ENCODE peak calls at places on chromosomes 6 and 20, in eight cellular contexts. S is CD8-positive, alpha-beta memory T cell; T is left lung; E is thyroid gland; X is HCT116; Y is testis; D is HepG2; Z is uterus. P is an unnamed sample. For H3K9me3 and H3K4me1, the result is how much of the 10 kb centered on the place peaks cover.

GRCh38 chr20:17430515-17430914 is 100.7 kb downstream of the BFSP1 start:
- DNase-seq in S (no peak), T (no peak), E (no peak), X (no peak), Y (no peak), D (no peak), Z (no peak), P (no peak)

GRCh38 chr20:42646250-42646649 is 543.5 kb downstream of the PTPRT start:
- DNase-seq in S (no peak), T (no peak), E (no peak), X (no peak), Y (no peak), D (no peak), Z (no peak), P (no peak)

GRCh38 chr6:149060985-149061760 is 256.3 kb upstream of the TAB2 start:
- DNase-seq in S (no peak), T (no peak), E (no peak), X (no peak), Y (no peak), D (peak), Z (no peak), P (no peak)

GRCh38 chr6:123806561-123806960 is 2.9 kb downstream of the NKAIN2 start:
- DNase-seq in S (no peak), T (no peak), E (no peak), X (no peak), Y (no peak), D (no peak), Z (no peak), P (no peak)

GRCh38 chr6:43021270-43022047 is at the start of gene RRP36:
- DNase-seq in S (peak), T (peak), E (peak), X (no peak), Y (peak), D (peak), Z (peak), P (peak)

GRCh38 chr6:36852481-36853147 is 13.4 kb upstream of the CPNE5 start:
- DNase-seq in S (no peak), T (no peak), E (no peak), X (no peak), Y (no peak), D (peak), Z (no peak), P (no peak)

GRCh38 chr6:35168461-35168861 is 27.3 kb upstream of the TCP11 start:
- DNase-seq in S (no peak), T (no peak), E (peak), X (no peak), Y (no peak), D (no peak), Z (no peak), P (no peak)

GRCh38 chr6:30325150-30325872 is 1.4 kb upstream of the TRIM39 start:
- DNase-seq in S (no peak), T (peak), E (peak), X (no peak), Y (peak), D (peak), Z (no peak), P (peak)

GRCh38 chr6:130018830-130019795 is 732 bp downstream of the L3MBTL3 start:
- DNase-seq in S (peak), T (peak), E (peak), X (no peak), Y (peak), D (no peak), Z (peak), P (peak)

GRCh38 chr6:12286381-12287132 is 3.6 kb upstream of the EDN1 start:
- DNase-seq in S (no peak), T (no peak), E (no peak), X (no peak), Y (peak), D (no peak), Z (no peak), P (no peak)

GRCh38 chr6:97095466-97095865 is 170.9 kb downstream of the KLHL32 start:
- DNase-seq in S (no peak), T (no peak), E (no peak), X (no peak), Y (no peak), D (no peak), Z (no peak), P (no peak)

GRCh38 chr20:59738851-59739250 is 134.5 kb downstream of the PHACTR3 start:
- DNase-seq in S (no peak), T (no peak), E (no peak), X (no peak), Y (no peak), D (no peak), Z (no peak), P (no peak)

GRCh38 chr6:19869464-19869863 is 32.3 kb downstream of the ID4 start:
- DNase-seq in S (no peak), T (no peak), E (no peak), X (no peak), Y (no peak), D (peak), Z (no peak), P (no peak)

GRCh38 chr6:130520235-130520634 is 154.4 kb downstream of the TMEM200A start:
- DNase-seq in S (no peak), T (no peak), E (no peak), X (no peak), Y (no peak), D (no peak), Z (no peak), P (no peak)

GRCh38 chr6:101399627-101399955 is 6.1 kb downstream of the GRIK2 start:
- DNase-seq in S (no peak), T (peak), E (no peak), X (no peak), Y (no peak), D (no peak), Z (no peak), P (no peak)

GRCh38 chr20:2708665-2709064 is 16.1 kb downstream of the EBF4 start:
- DNase-seq in S (no peak), T (no peak), E (no peak), X (no peak), Y (no peak), D (no peak), Z (no peak), P (no peak)

GRCh38 chr6:39078695-39079094 is 30.1 kb downstream of the GLP1R start:
- DNase-seq in S (no peak), T (no peak), E (no peak), X (no peak), Y (no peak), D (no peak), Z (no peak), P (no peak)

GRCh38 chr6:26592649-26593048 is 4.1 kb upstream of the ABT1 start:
- DNase-seq in S (no peak), T (no peak), E (no peak), X (no peak), Y (no peak), D (peak), Z (no peak), P (no peak)

GRCh38 chr20:49132995-49133451 is 55.1 kb downstream of the STAU1 start:
- DNase-seq in S (peak), T (no peak), E (no peak), X (peak), Y (no peak), D (peak), Z (peak), P (no peak)

DNA sequence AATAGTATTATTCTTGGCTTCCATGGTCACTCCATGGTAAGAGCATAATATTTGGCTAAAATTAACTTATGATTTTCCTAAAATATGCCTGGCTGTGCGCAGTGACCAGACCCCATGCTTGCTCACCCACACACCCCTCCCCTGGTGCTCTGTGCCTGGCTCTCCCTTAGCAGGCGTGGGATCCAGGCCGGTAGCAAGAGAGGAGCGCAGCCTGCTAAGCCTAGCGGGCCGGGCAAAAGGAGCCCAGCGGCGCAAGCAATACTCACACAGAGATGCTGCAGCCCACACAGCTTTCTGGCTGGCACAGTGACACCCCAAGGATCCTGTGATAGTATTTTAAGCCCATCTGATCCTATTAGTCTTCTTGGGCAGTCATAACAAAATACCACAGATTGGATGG is 79.8 kb upstream of the EYS start:
- DNase-seq in S (no peak), T (peak), E (no peak), X (no peak), Y (no peak), D (no peak), Z (no peak), P (no peak)
- H3K4me3 ChIP-seq in S (no peak), T (no peak), E (no peak), X (no peak), Y (peak), D (no peak), Z (no peak), P (no peak)

GRCh38 chr6:125688138-125688537 is 61.3 kb upstream of the HEY2 start:
- DNase-seq in S (no peak), T (no peak), E (no peak), X (no peak), Y (no peak), D (no peak), Z (no peak), P (no peak)
- H3K9me3 ChIP-seq in S (under half), T (under half), E (under half), X (under half), Y (under half), D (under half), Z (under half), P (under half)

DNA sequence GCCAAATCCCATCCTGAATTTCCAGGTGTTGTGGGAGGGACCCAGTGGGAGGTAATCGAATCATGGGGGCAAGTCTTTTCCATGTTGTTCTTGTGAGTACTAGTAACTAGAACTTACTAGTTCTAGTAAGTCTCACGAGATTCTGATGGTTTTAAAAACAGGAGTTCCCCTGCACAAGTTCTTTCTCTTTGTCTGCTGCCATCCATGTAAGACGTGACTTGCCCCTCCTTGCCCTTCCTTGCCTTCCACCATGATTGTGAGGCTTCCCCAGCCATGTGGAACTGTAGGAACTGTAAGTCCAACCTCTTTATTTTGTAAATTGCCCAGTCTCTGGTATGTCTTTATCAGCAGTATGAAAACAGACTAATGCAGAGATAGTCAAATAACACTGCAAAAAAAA is 122.7 kb upstream of the BEND6 start:
- DNase-seq in S (no peak), T (no peak), E (no peak), X (no peak), Y (no peak), D (no peak), Z (no peak), P (no peak)
- H3K4me1 ChIP-seq in S (under half), T (under half), E (under half), X (under half), Y (under half), D (under half), Z (under half), P (under half)

DNA sequence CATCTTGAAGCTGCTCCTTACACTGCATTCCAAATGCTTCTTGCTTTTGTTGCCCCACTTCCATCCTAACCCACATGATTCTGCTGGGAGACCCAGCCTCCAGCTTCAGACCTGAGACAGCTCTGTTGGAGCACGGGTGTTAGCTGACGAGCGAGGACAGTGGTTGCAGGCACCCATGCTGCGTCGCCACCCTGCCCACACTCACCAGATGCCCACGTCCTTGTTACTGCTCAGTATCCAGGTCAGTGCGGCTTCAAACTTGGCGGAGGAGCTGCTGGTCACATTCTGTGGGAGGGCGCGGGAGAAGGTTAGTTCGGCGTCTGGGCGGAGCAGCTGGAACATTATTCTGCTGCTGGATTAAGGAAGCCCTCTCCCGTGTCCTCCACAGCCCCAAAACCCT is 9.0 kb downstream of the LEMD2 start:
- DNase-seq in S (no peak), T (peak), E (no peak), X (no peak), Y (no peak), D (no peak), Z (no peak), P (no peak)
- H3K4me3 ChIP-seq in S (no peak), T (no peak), E (no peak), X (no peak), Y (no peak), D (no peak), Z (no peak), P (no peak)